ENCODE peak calls at places on chromosomes 12 and 14, in nine cellular contexts. L, S, V, Y, G, N, D, H and U are unnamed samples.
A peak's percentile ranks its signal among the peaks of the same experiment; 100 is the strongest.

GRCh38 chr12:56079729-56080555 is at the start of gene ERBB3:
- DNase-seq in L (peak; percentile 90), S (peak; percentile 62), V (peak; percentile 50), Y (peak; percentile 77), G (peak; percentile 95), N (peak; percentile 27), D (peak; percentile 55), H (peak; percentile 56), U (peak; percentile 52)

GRCh38 chr14:89366580-89367448 is 50.2 kb downstream of the FOXN3 start:
- DNase-seq in L (no peak), S (no peak), V (no peak), Y (no peak), G (no peak), N (no peak), D (no peak), H (no peak), U (no peak)

GRCh38 chr14:63893701-63894458 is 41.1 kb downstream of the SYNE2 start:
- DNase-seq in L (peak; percentile 80), S (no peak), V (no peak), Y (no peak), G (peak; percentile 26), N (no peak), D (no peak), H (no peak), U (no peak)

GRCh38 chr12:130830246-130830551 is 8.9 kb downstream of the STX2 start:
- DNase-seq in L (no peak), S (no peak), V (no peak), Y (no peak), G (no peak), N (no peak), D (no peak), H (no peak), U (no peak)

GRCh38 chr12:53046655-53047220 is 3.1 kb upstream of the TNS2 start:
- DNase-seq in L (peak; percentile 89), S (peak; percentile 65), V (peak; percentile 53), Y (no peak), G (peak; percentile 59), N (peak; percentile 25), D (no peak), H (no peak), U (no peak)

GRCh38 chr14:93122820-93123219 is 7.1 kb upstream of the ITPK1 start:
- DNase-seq in L (no peak), S (no peak), V (no peak), Y (no peak), G (no peak), N (no peak), D (no peak), H (no peak), U (no peak)

GRCh38 chr12:32505067-32505466 is 105.7 kb downstream of the FGD4 start:
- DNase-seq in L (no peak), S (no peak), V (no peak), Y (no peak), G (peak; percentile 36), N (no peak), D (no peak), H (no peak), U (no peak)

GRCh38 chr14:23061995-23062394 is 4.7 kb upstream of the CDH24 start:
- DNase-seq in L (peak; percentile 89), S (no peak), V (no peak), Y (no peak), G (peak; percentile 93), N (no peak), D (no peak), H (no peak), U (no peak)

GRCh38 chr12:76883151-76883550 is 4.3 kb upstream of the CSRP2 start:
- DNase-seq in L (peak; percentile 66), S (no peak), V (no peak), Y (no peak), G (peak; percentile 54), N (no peak), D (no peak), H (no peak), U (no peak)

GRCh38 chr14:73460691-73461127 is 2.4 kb upstream of the NUMB start:
- DNase-seq in L (peak; percentile 91), S (no peak), V (no peak), Y (no peak), G (peak; percentile 64), N (no peak), D (no peak), H (no peak), U (no peak)